ENCODE peak calls at places on chromosomes 5 and 9, in four cellular contexts. One of them, this sample, is unnamed.

GRCh38 chr5:175107028-175107588 is 336.9 kb downstream of the DRD1 start:
- DNase-seq in CD8-positive, alpha-beta T cell: no peak
- DNase-seq in PC-3: no peak
- DNase-seq in prostate gland: no peak
- DNase-seq in this sample: no peak

GRCh38 chr5:130546216-130546615 is 618.8 kb downstream of the HINT1 start:
- DNase-seq in CD8-positive, alpha-beta T cell: no peak
- DNase-seq in PC-3: peak; percentile 66
- DNase-seq in prostate gland: no peak
- DNase-seq in this sample: no peak

GRCh38 chr5:83925952-83926351 is 205.3 kb upstream of the HAPLN1 start:
- DNase-seq in CD8-positive, alpha-beta T cell: no peak
- DNase-seq in PC-3: no peak
- DNase-seq in prostate gland: no peak
- DNase-seq in this sample: no peak

GRCh38 chr5:17398439-17398838 is 99.6 kb upstream of the TAF11L2 start:
- DNase-seq in CD8-positive, alpha-beta T cell: no peak
- DNase-seq in PC-3: peak; percentile 93
- DNase-seq in prostate gland: no peak
- DNase-seq in this sample: no peak

GRCh38 chr9:81082251-81082650 is 607.1 kb downstream of the TLE1 start:
- DNase-seq in CD8-positive, alpha-beta T cell: no peak
- DNase-seq in PC-3: no peak
- DNase-seq in prostate gland: no peak
- DNase-seq in this sample: no peak

GRCh38 chr5:23704176-23704855 is 196.9 kb downstream of the PRDM9 start:
- DNase-seq in CD8-positive, alpha-beta T cell: no peak
- DNase-seq in PC-3: peak; percentile 92
- DNase-seq in prostate gland: no peak
- DNase-seq in this sample: no peak

GRCh38 chr9:80560976-80561375 is 989.2 kb downstream of the TLE4 start:
- DNase-seq in CD8-positive, alpha-beta T cell: no peak
- DNase-seq in PC-3: peak; percentile 23
- DNase-seq in prostate gland: no peak
- DNase-seq in this sample: no peak

GRCh38 chr5:143340891-143341685 is 62.4 kb downstream of the NR3C1 start:
- DNase-seq in CD8-positive, alpha-beta T cell: no peak
- DNase-seq in PC-3: no peak
- DNase-seq in prostate gland: no peak
- DNase-seq in this sample: no peak

GRCh38 chr5:86806206-86806605 is 188.5 kb downstream of the COX7C start:
- DNase-seq in CD8-positive, alpha-beta T cell: no peak
- DNase-seq in PC-3: peak; percentile 22
- DNase-seq in prostate gland: no peak
- DNase-seq in this sample: no peak

GRCh38 chr9:121309833-121310425 is 42.0 kb downstream of the GSN start:
- DNase-seq in CD8-positive, alpha-beta T cell: no peak
- DNase-seq in PC-3: no peak
- DNase-seq in prostate gland: no peak
- DNase-seq in this sample: no peak

GRCh38 chr5:127235136-127235535 is 55.5 kb upstream of the MEGF10 start:
- DNase-seq in CD8-positive, alpha-beta T cell: no peak
- DNase-seq in PC-3: peak; percentile 34
- DNase-seq in prostate gland: no peak
- DNase-seq in this sample: no peak

GRCh38 chr5:1017056-1017455 is 8.5 kb downstream of the NKD2 start:
- DNase-seq in CD8-positive, alpha-beta T cell: no peak
- DNase-seq in PC-3: no peak
- DNase-seq in prostate gland: no peak
- DNase-seq in this sample: no peak

GRCh38 chr9:120531683-120532300 is 48.2 kb downstream of the CDK5RAP2 start:
- DNase-seq in CD8-positive, alpha-beta T cell: no peak
- DNase-seq in PC-3: peak; percentile 59
- DNase-seq in prostate gland: no peak
- DNase-seq in this sample: peak; percentile 35

GRCh38 chr5:128536861-128537305 is 1.2 kb downstream of the FBN2 start:
- DNase-seq in CD8-positive, alpha-beta T cell: no peak
- DNase-seq in PC-3: no peak
- DNase-seq in prostate gland: no peak
- DNase-seq in this sample: peak; percentile 64

GRCh38 chr9:11618241-11618805 is 1005.5 kb upstream of the PTPRD start:
- DNase-seq in CD8-positive, alpha-beta T cell: no peak
- DNase-seq in PC-3: no peak
- DNase-seq in prostate gland: no peak
- DNase-seq in this sample: no peak

GRCh38 chr5:96175090-96175489 is 213.4 kb upstream of the ELL2 start:
- DNase-seq in CD8-positive, alpha-beta T cell: no peak
- DNase-seq in PC-3: peak; percentile 43
- DNase-seq in prostate gland: no peak
- DNase-seq in this sample: no peak

GRCh38 chr5:71757590-71758543 is 38.8 kb downstream of the CARTPT start:
- DNase-seq in CD8-positive, alpha-beta T cell: peak; percentile 21
- DNase-seq in PC-3: peak; percentile 72
- DNase-seq in prostate gland: peak; percentile 65
- DNase-seq in this sample: peak; percentile 62

GRCh38 chr5:67142816-67143215 is 53.8 kb downstream of the CD180 start:
- DNase-seq in CD8-positive, alpha-beta T cell: no peak
- DNase-seq in PC-3: no peak
- DNase-seq in prostate gland: no peak
- DNase-seq in this sample: no peak

GRCh38 chr5:67143549-67143948 is 53.0 kb downstream of the CD180 start:
- DNase-seq in CD8-positive, alpha-beta T cell: no peak
- DNase-seq in PC-3: no peak
- DNase-seq in prostate gland: no peak
- DNase-seq in this sample: no peak

GRCh38 chr5:67140413-67140812 is 56.2 kb downstream of the CD180 start:
- DNase-seq in CD8-positive, alpha-beta T cell: no peak
- DNase-seq in PC-3: no peak
- DNase-seq in prostate gland: no peak
- DNase-seq in this sample: no peak

GRCh38 chr5:67144183-67144639 is 52.4 kb downstream of the CD180 start:
- DNase-seq in CD8-positive, alpha-beta T cell: no peak
- DNase-seq in PC-3: no peak
- DNase-seq in prostate gland: no peak
- DNase-seq in this sample: no peak

DNA sequence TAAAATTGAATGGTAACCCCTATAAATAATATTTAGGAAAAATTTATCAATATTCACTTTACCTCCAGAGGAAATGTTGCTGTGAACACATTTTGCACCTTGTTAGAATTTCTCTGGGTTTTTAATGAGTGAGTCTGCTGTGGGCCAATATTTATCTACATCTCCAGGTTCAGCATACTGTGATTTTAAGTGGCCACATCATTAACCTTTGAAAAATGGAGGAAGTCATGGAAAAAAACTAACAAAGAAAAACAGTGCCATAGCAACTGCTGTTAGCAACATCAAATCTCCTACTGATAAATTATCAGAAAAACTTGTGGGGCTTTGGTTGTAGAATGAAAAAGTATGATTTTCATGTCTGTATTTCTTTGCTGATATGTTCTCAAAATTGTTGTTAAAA is 55.0 kb downstream of the CD180 start:
- DNase-seq in CD8-positive, alpha-beta T cell: no peak
- DNase-seq in PC-3: no peak
- DNase-seq in prostate gland: no peak
- DNase-seq in this sample: no peak
- H3K36me3 ChIP-seq in CD8-positive, alpha-beta T cell: peaks cover 12% of the 10 kb centered on the region
- H3K36me3 ChIP-seq in PC-3: peaks cover 11% of the 10 kb centered on the region
- H3K36me3 ChIP-seq in prostate gland: peaks cover 8% of the 10 kb centered on the region
- H3K36me3 ChIP-seq in this sample: peaks cover 31% of the 10 kb centered on the region

GRCh38 chr5:169826618-169827017 is 153.7 kb downstream of the INSYN2B start:
- DNase-seq in CD8-positive, alpha-beta T cell: no peak
- DNase-seq in PC-3: peak; percentile 33
- DNase-seq in prostate gland: no peak
- DNase-seq in this sample: no peak
- H3K36me3 ChIP-seq in CD8-positive, alpha-beta T cell: no peaks in the 10 kb centered on the region
- H3K36me3 ChIP-seq in PC-3: no peaks in the 10 kb centered on the region
- H3K36me3 ChIP-seq in prostate gland: no peaks in the 10 kb centered on the region
- H3K36me3 ChIP-seq in this sample: no peaks in the 10 kb centered on the region

DNA sequence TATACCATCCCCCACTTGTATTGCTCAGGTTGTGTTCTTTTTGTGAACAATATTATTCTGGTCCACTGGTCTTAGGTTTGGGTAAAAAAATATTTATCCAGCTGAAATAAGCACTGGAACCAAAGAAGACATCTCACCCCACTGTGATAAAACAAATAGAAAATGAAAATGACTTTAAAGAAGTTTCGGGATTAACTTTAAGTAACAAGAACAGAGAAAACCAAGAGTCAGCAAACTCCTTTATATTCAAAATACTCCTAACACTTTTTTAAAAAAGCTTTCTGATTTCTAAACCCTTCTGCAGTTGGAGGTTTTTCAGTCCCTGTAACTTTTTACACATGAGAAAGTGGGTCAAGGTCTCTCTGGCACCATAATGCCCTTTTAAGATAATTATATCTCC is 273.9 kb upstream of the CDH10 start:
- DNase-seq in CD8-positive, alpha-beta T cell: no peak
- DNase-seq in PC-3: no peak
- DNase-seq in prostate gland: no peak
- DNase-seq in this sample: no peak
- H3K36me3 ChIP-seq in CD8-positive, alpha-beta T cell: no peaks in the 10 kb centered on the region
- H3K36me3 ChIP-seq in PC-3: no peaks in the 10 kb centered on the region
- H3K36me3 ChIP-seq in prostate gland: no peaks in the 10 kb centered on the region
- H3K36me3 ChIP-seq in this sample: no peaks in the 10 kb centered on the region

GRCh38 chr9:114248274-114248673 is 74.6 kb upstream of the ORM1 start:
- DNase-seq in CD8-positive, alpha-beta T cell: no peak
- DNase-seq in PC-3: no peak
- DNase-seq in prostate gland: no peak
- DNase-seq in this sample: no peak

GRCh38 chr9:114247491-114247890 is 75.4 kb upstream of the ORM1 start:
- DNase-seq in CD8-positive, alpha-beta T cell: no peak
- DNase-seq in PC-3: no peak
- DNase-seq in prostate gland: no peak
- DNase-seq in this sample: no peak

GRCh38 chr9:114246558-114246957 is 76.3 kb upstream of the ORM1 start:
- DNase-seq in CD8-positive, alpha-beta T cell: no peak
- DNase-seq in PC-3: no peak
- DNase-seq in prostate gland: no peak
- DNase-seq in this sample: no peak

GRCh38 chr9:114244570-114244969 is 78.3 kb upstream of the ORM1 start:
- DNase-seq in CD8-positive, alpha-beta T cell: no peak
- DNase-seq in PC-3: no peak
- DNase-seq in prostate gland: no peak
- DNase-seq in this sample: no peak

GRCh38 chr9:114247086-114247485 is 75.8 kb upstream of the ORM1 start:
- DNase-seq in CD8-positive, alpha-beta T cell: no peak
- DNase-seq in PC-3: no peak
- DNase-seq in prostate gland: no peak
- DNase-seq in this sample: no peak
- H3K36me3 ChIP-seq in CD8-positive, alpha-beta T cell: no peaks in the 10 kb centered on the region
- H3K36me3 ChIP-seq in PC-3: no peaks in the 10 kb centered on the region
- H3K36me3 ChIP-seq in prostate gland: no peaks in the 10 kb centered on the region
- H3K36me3 ChIP-seq in this sample: peaks cover 9% of the 10 kb centered on the region

DNA sequence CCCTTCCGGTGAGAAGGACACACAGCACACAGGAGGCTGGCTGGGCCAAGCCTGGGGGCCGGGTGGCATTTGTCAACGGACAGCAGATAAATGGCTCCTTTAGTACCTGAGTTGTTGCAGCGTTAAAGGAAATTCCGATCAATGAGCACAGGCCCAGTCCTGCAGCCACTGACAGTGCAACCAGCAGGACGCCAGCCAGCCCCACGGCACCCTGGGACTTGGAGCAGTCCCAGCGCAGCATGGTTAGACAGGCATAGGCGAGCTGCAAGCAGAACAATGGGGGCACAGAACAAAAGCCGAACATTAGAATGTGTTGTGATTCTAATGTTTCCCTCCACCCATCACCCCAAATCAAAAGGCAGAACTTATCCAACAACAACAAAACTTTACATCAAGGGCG is 39.3 kb downstream of the PTCH1 start:
- DNase-seq in CD8-positive, alpha-beta T cell: no peak
- DNase-seq in PC-3: no peak
- DNase-seq in prostate gland: peak; percentile 74
- DNase-seq in this sample: peak; percentile 85
- H3K36me3 ChIP-seq in CD8-positive, alpha-beta T cell: peaks cover 50% of the 10 kb centered on the region
- H3K36me3 ChIP-seq in PC-3: no peaks in the 10 kb centered on the region
- H3K36me3 ChIP-seq in prostate gland: peaks cover 7% of the 10 kb centered on the region
- H3K36me3 ChIP-seq in this sample: peaks cover 65% of the 10 kb centered on the region

GRCh38 chr5:157568717-157569116 is 6.9 kb downstream of the ADAM19 start:
- DNase-seq in CD8-positive, alpha-beta T cell: no peak
- DNase-seq in PC-3: no peak
- DNase-seq in prostate gland: no peak
- DNase-seq in this sample: no peak

GRCh38 chr5:157563373-157564148 is 12.0 kb downstream of the ADAM19 start:
- DNase-seq in CD8-positive, alpha-beta T cell: no peak
- DNase-seq in PC-3: peak; percentile 77
- DNase-seq in prostate gland: no peak
- DNase-seq in this sample: no peak

GRCh38 chr5:157564149-157564711 is 11.3 kb downstream of the ADAM19 start:
- DNase-seq in CD8-positive, alpha-beta T cell: no peak
- DNase-seq in PC-3: no peak
- DNase-seq in prostate gland: no peak
- DNase-seq in this sample: no peak

GRCh38 chr5:157570801-157571200 is 4.8 kb downstream of the ADAM19 start:
- DNase-seq in CD8-positive, alpha-beta T cell: no peak
- DNase-seq in PC-3: no peak
- DNase-seq in prostate gland: no peak
- DNase-seq in this sample: no peak

GRCh38 chr5:157566902-157567489 is 8.6 kb downstream of the ADAM19 start:
- DNase-seq in CD8-positive, alpha-beta T cell: no peak
- DNase-seq in PC-3: no peak
- DNase-seq in prostate gland: no peak
- DNase-seq in this sample: no peak
- H3K36me3 ChIP-seq in CD8-positive, alpha-beta T cell: no peaks in the 10 kb centered on the region
- H3K36me3 ChIP-seq in PC-3: peaks cover 85% of the 10 kb centered on the region
- H3K36me3 ChIP-seq in prostate gland: no peaks in the 10 kb centered on the region
- H3K36me3 ChIP-seq in this sample: no peaks in the 10 kb centered on the region

DNA sequence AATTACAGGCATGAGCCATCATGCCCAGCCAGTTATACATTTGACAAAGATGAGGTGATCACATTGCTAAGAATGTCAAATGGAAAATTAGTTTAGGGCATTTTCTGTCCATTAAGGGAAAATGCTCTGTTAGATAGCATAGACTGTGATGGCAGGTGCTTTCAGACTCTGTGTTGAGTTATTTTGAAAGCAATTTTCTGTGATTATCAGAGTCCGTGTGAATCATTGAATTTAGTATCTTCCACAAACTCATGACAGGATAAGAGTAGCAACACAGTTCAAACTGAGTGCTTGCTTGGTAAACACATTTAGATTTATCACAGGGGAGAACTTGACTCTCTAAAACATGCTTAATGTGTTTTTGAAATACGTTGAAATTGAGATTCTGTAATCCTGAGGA is 69.0 kb downstream of the GAPVD1 start:
- DNase-seq in CD8-positive, alpha-beta T cell: no peak
- DNase-seq in PC-3: no peak
- DNase-seq in prostate gland: no peak
- DNase-seq in this sample: no peak
- H3K36me3 ChIP-seq in CD8-positive, alpha-beta T cell: peaks cover 43% of the 10 kb centered on the region
- H3K36me3 ChIP-seq in PC-3: peaks cover 12% of the 10 kb centered on the region
- H3K36me3 ChIP-seq in prostate gland: peaks cover 6% of the 10 kb centered on the region
- H3K36me3 ChIP-seq in this sample: peaks cover 42% of the 10 kb centered on the region

This sample was measured in HAP-1.